ENCODE peak calls at places on chromosome 5, in four cellular contexts. One of them, this sample, is unnamed.

GRCh38 chr5:177609076-177610059 is 9.4 kb downstream of the B4GALT7 start:
- DNase-seq in astrocyte of the spinal cord: no peak
- DNase-seq in pancreas: peak
- DNase-seq in fibroblast of villous mesenchyme: no peak
- DNase-seq in this sample: peak

GRCh38 chr5:125559296-125559695 is 812.9 kb upstream of the ZNF608 start:
- DNase-seq in astrocyte of the spinal cord: peak
- DNase-seq in fibroblast of villous mesenchyme: peak
- DNase-seq in pancreas: peak
- DNase-seq in this sample: no peak

GRCh38 chr5:127340606-127341005 is 50.0 kb downstream of the MEGF10 start:
- DNase-seq in pancreas: no peak
- DNase-seq in astrocyte of the spinal cord: no peak
- DNase-seq in fibroblast of villous mesenchyme: no peak
- DNase-seq in this sample: no peak

GRCh38 chr5:117013280-117013877 is 438.8 kb upstream of the SEMA6A start:
- DNase-seq in pancreas: no peak
- DNase-seq in astrocyte of the spinal cord: no peak
- DNase-seq in fibroblast of villous mesenchyme: no peak
- DNase-seq in this sample: no peak

GRCh38 chr5:154373729-154374179 is 72.0 kb upstream of the SAP30L start:
- DNase-seq in fibroblast of villous mesenchyme: no peak
- DNase-seq in pancreas: no peak
- DNase-seq in astrocyte of the spinal cord: no peak
- DNase-seq in this sample: no peak

GRCh38 chr5:10524376-10525123 is 39.3 kb upstream of the ANKRD33B start:
- DNase-seq in fibroblast of villous mesenchyme: peak
- DNase-seq in astrocyte of the spinal cord: peak
- DNase-seq in pancreas: no peak
- DNase-seq in this sample: no peak

GRCh38 chr5:131270809-131271208 is 7.0 kb downstream of the CDC42SE2 start:
- DNase-seq in fibroblast of villous mesenchyme: peak
- DNase-seq in astrocyte of the spinal cord: peak
- DNase-seq in pancreas: no peak
- DNase-seq in this sample: no peak

GRCh38 chr5:142808778-142809606 is 38.8 kb downstream of the ARHGAP26 start:
- DNase-seq in pancreas: no peak
- DNase-seq in astrocyte of the spinal cord: no peak
- DNase-seq in fibroblast of villous mesenchyme: no peak
- DNase-seq in this sample: no peak

GRCh38 chr5:10376530-10376929 is 23.0 kb downstream of the MARCHF6 start:
- DNase-seq in astrocyte of the spinal cord: no peak
- DNase-seq in fibroblast of villous mesenchyme: no peak
- DNase-seq in pancreas: no peak
- DNase-seq in this sample: no peak

GRCh38 chr5:171295299-171295698 is 13.7 kb upstream of the TLX3 start:
- DNase-seq in fibroblast of villous mesenchyme: no peak
- DNase-seq in pancreas: no peak
- DNase-seq in astrocyte of the spinal cord: peak
- DNase-seq in this sample: no peak

GRCh38 chr5:172311605-172312004 is 28.0 kb upstream of the UBTD2 start:
- DNase-seq in astrocyte of the spinal cord: peak
- DNase-seq in fibroblast of villous mesenchyme: no peak
- DNase-seq in pancreas: no peak
- DNase-seq in this sample: no peak

GRCh38 chr5:136427421-136427820 is 62.1 kb upstream of the TRPC7 start:
- DNase-seq in fibroblast of villous mesenchyme: no peak
- DNase-seq in pancreas: no peak
- DNase-seq in astrocyte of the spinal cord: no peak
- DNase-seq in this sample: no peak

GRCh38 chr5:79346420-79346824 is 110.5 kb downstream of the JMY start:
- DNase-seq in astrocyte of the spinal cord: peak
- DNase-seq in fibroblast of villous mesenchyme: peak
- DNase-seq in pancreas: no peak
- DNase-seq in this sample: no peak

GRCh38 chr5:17192191-17192590 is 25.2 kb upstream of the BASP1 start:
- DNase-seq in fibroblast of villous mesenchyme: peak
- DNase-seq in astrocyte of the spinal cord: no peak
- DNase-seq in pancreas: no peak
- DNase-seq in this sample: no peak

GRCh38 chr5:134626369-134627014 is 6.1 kb downstream of the SAR1B start:
- DNase-seq in pancreas: no peak
- DNase-seq in fibroblast of villous mesenchyme: peak
- DNase-seq in astrocyte of the spinal cord: peak
- DNase-seq in this sample: no peak

GRCh38 chr5:111389390-111390082 is 122.8 kb downstream of the STARD4 start:
- DNase-seq in fibroblast of villous mesenchyme: peak
- DNase-seq in pancreas: no peak
- DNase-seq in astrocyte of the spinal cord: peak
- DNase-seq in this sample: no peak

GRCh38 chr5:126368239-126368812 is 54.9 kb upstream of the GRAMD2B start:
- DNase-seq in pancreas: no peak
- DNase-seq in astrocyte of the spinal cord: no peak
- DNase-seq in fibroblast of villous mesenchyme: peak
- DNase-seq in this sample: peak

GRCh38 chr5:135439426-135440205 is 7.5 kb downstream of the DCANP1 start:
- DNase-seq in astrocyte of the spinal cord: no peak
- DNase-seq in fibroblast of villous mesenchyme: no peak
- DNase-seq in pancreas: peak
- DNase-seq in this sample: peak

GRCh38 chr5:32254987-32255900 is 57.5 kb downstream of the MTMR12 start:
- DNase-seq in fibroblast of villous mesenchyme: peak
- DNase-seq in astrocyte of the spinal cord: peak
- DNase-seq in pancreas: peak
- DNase-seq in this sample: no peak

GRCh38 chr5:95720094-95720793 is 10.9 kb upstream of the RHOBTB3 start:
- DNase-seq in astrocyte of the spinal cord: no peak
- DNase-seq in pancreas: no peak
- DNase-seq in fibroblast of villous mesenchyme: peak
- DNase-seq in this sample: no peak

GRCh38 chr5:84374568-84374967 is 10.1 kb downstream of the EDIL3 start:
- DNase-seq in astrocyte of the spinal cord: no peak
- DNase-seq in pancreas: no peak
- DNase-seq in fibroblast of villous mesenchyme: no peak
- DNase-seq in this sample: no peak

GRCh38 chr5:141150215-141150992 is 547 bp downstream of the PCDHB6 start:
- DNase-seq in pancreas: no peak
- DNase-seq in fibroblast of villous mesenchyme: no peak
- DNase-seq in astrocyte of the spinal cord: no peak
- DNase-seq in this sample: no peak
- H3K4me3 ChIP-seq in pancreas: no peak
- H3K4me3 ChIP-seq in fibroblast of villous mesenchyme: no peak
- H3K4me3 ChIP-seq in astrocyte of the spinal cord: no peak
- H3K4me3 ChIP-seq in this sample: no peak

GRCh38 chr5:175444905-175445456 is 999 bp upstream of the DRD1 start:
- DNase-seq in fibroblast of villous mesenchyme: no peak
- DNase-seq in pancreas: no peak
- DNase-seq in astrocyte of the spinal cord: no peak
- DNase-seq in this sample: peak

GRCh38 chr5:175447571-175447970 is 3.6 kb upstream of the DRD1 start:
- DNase-seq in pancreas: no peak
- DNase-seq in fibroblast of villous mesenchyme: no peak
- DNase-seq in astrocyte of the spinal cord: no peak
- DNase-seq in this sample: no peak

GRCh38 chr5:175444060-175444904 is at the start of gene DRD1:
- DNase-seq in pancreas: peak
- DNase-seq in fibroblast of villous mesenchyme: peak
- DNase-seq in astrocyte of the spinal cord: peak
- DNase-seq in this sample: peak

GRCh38 chr5:175448276-175448675 is 4.3 kb upstream of the DRD1 start:
- DNase-seq in astrocyte of the spinal cord: no peak
- DNase-seq in fibroblast of villous mesenchyme: no peak
- DNase-seq in pancreas: no peak
- DNase-seq in this sample: peak

GRCh38 chr5:175443514-175444059 is 395 bp downstream of the DRD1 start:
- DNase-seq in fibroblast of villous mesenchyme: peak
- DNase-seq in astrocyte of the spinal cord: peak
- DNase-seq in pancreas: no peak
- DNase-seq in this sample: peak
- H3K4me3 ChIP-seq in fibroblast of villous mesenchyme: no peak
- H3K4me3 ChIP-seq in astrocyte of the spinal cord: peak
- H3K4me3 ChIP-seq in pancreas: no peak
- H3K4me3 ChIP-seq in this sample: peak

DNA sequence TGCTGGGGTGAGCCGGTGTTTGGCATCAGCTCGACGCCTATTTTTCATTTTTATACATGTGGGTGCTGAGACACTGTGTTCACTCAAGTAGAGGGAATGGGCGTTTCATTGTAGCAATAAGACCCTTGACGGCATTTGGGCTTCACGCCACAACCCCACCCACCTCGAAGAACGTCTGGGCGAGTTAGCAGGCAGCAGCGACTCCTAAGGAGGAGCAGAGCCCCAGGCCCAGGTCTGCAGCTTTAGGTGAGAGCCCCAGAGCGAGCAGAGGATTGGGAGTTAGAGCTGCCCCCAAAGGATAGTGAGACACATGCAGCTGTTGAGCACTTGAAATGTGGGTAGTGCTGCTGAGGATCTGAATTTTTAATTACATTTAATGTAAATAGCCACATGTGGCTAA is 1.6 kb upstream of the ZFP62 start:
- DNase-seq in fibroblast of villous mesenchyme: no peak
- DNase-seq in pancreas: no peak
- DNase-seq in astrocyte of the spinal cord: no peak
- DNase-seq in this sample: peak
- H3K4me3 ChIP-seq in fibroblast of villous mesenchyme: no peak
- H3K4me3 ChIP-seq in pancreas: no peak
- H3K4me3 ChIP-seq in astrocyte of the spinal cord: no peak
- H3K4me3 ChIP-seq in this sample: no peak

GRCh38 chr5:115961413-115962238 is 649 bp upstream of the LVRN start:
- DNase-seq in astrocyte of the spinal cord: no peak
- DNase-seq in fibroblast of villous mesenchyme: no peak
- DNase-seq in pancreas: no peak
- DNase-seq in this sample: peak
- H3K4me3 ChIP-seq in astrocyte of the spinal cord: peak
- H3K4me3 ChIP-seq in fibroblast of villous mesenchyme: peak
- H3K4me3 ChIP-seq in pancreas: no peak
- H3K4me3 ChIP-seq in this sample: peak

DNA sequence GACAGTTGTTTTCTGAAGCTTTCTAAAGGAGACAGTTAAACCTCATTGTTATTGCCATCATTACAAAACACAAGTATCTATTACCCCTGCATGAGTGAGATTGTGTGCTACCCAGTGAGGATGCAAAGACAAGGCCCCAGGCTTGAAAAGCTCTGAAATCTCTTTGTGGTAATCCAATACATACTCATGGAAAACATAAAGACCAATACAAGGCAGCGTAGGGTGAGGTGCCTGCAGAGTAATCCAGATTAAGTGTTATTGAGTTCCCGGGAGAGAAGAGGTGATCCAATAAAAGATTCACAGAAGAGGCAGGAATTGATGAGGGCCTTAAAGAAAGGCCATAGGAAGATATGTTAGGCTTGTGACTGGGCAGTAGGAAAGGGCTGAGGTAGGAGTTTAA is 150.1 kb downstream of the MEF2C start:
- DNase-seq in astrocyte of the spinal cord: no peak
- DNase-seq in fibroblast of villous mesenchyme: no peak
- DNase-seq in pancreas: no peak
- DNase-seq in this sample: no peak
- H3K4me3 ChIP-seq in astrocyte of the spinal cord: no peak
- H3K4me3 ChIP-seq in fibroblast of villous mesenchyme: no peak
- H3K4me3 ChIP-seq in pancreas: no peak
- H3K4me3 ChIP-seq in this sample: no peak

GRCh38 chr5:108295588-108296368 is 86.1 kb downstream of the FBXL17 start:
- DNase-seq in astrocyte of the spinal cord: peak
- DNase-seq in fibroblast of villous mesenchyme: no peak
- DNase-seq in pancreas: no peak
- DNase-seq in this sample: no peak
- H3K4me3 ChIP-seq in astrocyte of the spinal cord: no peak
- H3K4me3 ChIP-seq in fibroblast of villous mesenchyme: no peak
- H3K4me3 ChIP-seq in pancreas: no peak
- H3K4me3 ChIP-seq in this sample: no peak

GRCh38 chr5:138138949-138139775 is at the start of gene NME5:
- DNase-seq in fibroblast of villous mesenchyme: peak
- DNase-seq in astrocyte of the spinal cord: peak
- DNase-seq in pancreas: peak
- DNase-seq in this sample: peak
- H3K4me3 ChIP-seq in fibroblast of villous mesenchyme: peak
- H3K4me3 ChIP-seq in astrocyte of the spinal cord: peak
- H3K4me3 ChIP-seq in pancreas: peak
- H3K4me3 ChIP-seq in this sample: peak

This sample was measured in H7.